ENCODE peak calls at places on chromosomes 6 and 20, in eight cellular contexts. Q is nephron progenitor cell; W is stimulated activated CD4-positive, alpha-beta T cell treated with anti-CD3 and anti-CD28 coated beads, Interleukin-2, amount 100 ng/mL, for 48 hours; X is NCI-H1417 treated with DMSO at 0.1 percent for 48 hours; K is hippocampal formation; G is NCI-H1930; S is occipital lobe; J is GM13977. L is an unnamed sample.

GRCh38 chr6:167769408-167770190 is 57.1 kb upstream of the AFDN start:
- DNase-seq in W (no peak), S (no peak), K (no peak), Q (no peak), J (no peak), X (no peak), G (no peak), L (no peak)

GRCh38 chr6:147837540-147837939 is 329.1 kb downstream of the SAMD5 start:
- DNase-seq in S (no peak), Q (no peak), J (no peak), W (no peak), K (no peak), X (no peak), G (no peak), L (no peak)

GRCh38 chr6:125688138-125688537 is 61.3 kb upstream of the HEY2 start:
- DNase-seq in S (no peak), J (no peak), X (no peak), G (no peak), Q (no peak), W (no peak), K (no peak), L (no peak)

GRCh38 chr20:39993737-39994136 is 695.3 kb downstream of the MAFB start:
- DNase-seq in Q (no peak), X (no peak), W (no peak), J (no peak), S (no peak), K (no peak), G (no peak), L (no peak)

GRCh38 chr20:47529840-47530239 is 28.2 kb downstream of the NCOA3 start:
- DNase-seq in X (no peak), K (no peak), S (no peak), W (no peak), G (no peak), Q (no peak), J (no peak), L (no peak)

GRCh38 chr20:32563311-32564272 is 21.5 kb downstream of the NOL4L start:
- DNase-seq in Q (no peak), S (no peak), K (no peak), W (no peak), G (peak), X (peak), J (no peak), L (no peak)

GRCh38 chr6:7073082-7073783 is 34.5 kb upstream of the RREB1 start:
- DNase-seq in J (no peak), W (no peak), Q (no peak), S (no peak), G (no peak), X (no peak), K (no peak), L (no peak)

GRCh38 chr20:10547276-10548114 is 112.4 kb downstream of the SLX4IP start:
- DNase-seq in W (no peak), K (no peak), G (no peak), X (no peak), Q (no peak), S (no peak), J (no peak), L (no peak)

GRCh38 chr6:65289491-65289890 is 417.5 kb downstream of the EYS start:
- DNase-seq in Q (no peak), G (no peak), J (no peak), K (no peak), W (no peak), X (no peak), S (no peak), L (no peak)

GRCh38 chr6:140082867-140083297 is 708.4 kb upstream of the CITED2 start:
- DNase-seq in G (no peak), W (no peak), J (no peak), K (no peak), Q (no peak), S (no peak), X (no peak), L (no peak)

GRCh38 chr20:14526891-14527290 is 189.5 kb upstream of the FLRT3 start:
- DNase-seq in X (no peak), Q (no peak), J (no peak), S (no peak), W (no peak), G (no peak), K (no peak), L (no peak)

GRCh38 chr6:152098683-152099082 is 291.2 kb downstream of the ESR1 start:
- DNase-seq in W (no peak), J (no peak), X (no peak), Q (no peak), K (no peak), S (no peak), G (no peak), L (no peak)

GRCh38 chr6:151490996-151491395 is 2.8 kb upstream of the CCDC170 start:
- DNase-seq in S (no peak), Q (no peak), X (no peak), K (no peak), W (no peak), J (no peak), G (no peak), L (no peak)

GRCh38 chr6:16168121-16168520 is 39.2 kb downstream of the MYLIP start:
- DNase-seq in G (no peak), X (no peak), W (no peak), K (no peak), Q (no peak), J (no peak), S (no peak), L (no peak)

GRCh38 chr20:48924711-48925109 is 3.2 kb downstream of the ARFGEF2 start:
- DNase-seq in Q (no peak), G (no peak), J (no peak), X (no peak), K (no peak), W (no peak), S (no peak), L (no peak)

GRCh38 chr20:46040902-46041535 is 12.0 kb downstream of the SLC12A5 start:
- DNase-seq in S (no peak), X (no peak), W (peak), K (no peak), J (peak), G (no peak), Q (peak), L (no peak)

GRCh38 chr6:123022980-123023379 is 26.9 kb downstream of the CLVS2 start:
- DNase-seq in X (no peak), W (no peak), Q (peak), K (no peak), J (no peak), G (no peak), S (no peak), L (no peak)

GRCh38 chr6:88006559-88006958 is 41.1 kb upstream of the SPACA1 start:
- DNase-seq in Q (peak), J (no peak), S (no peak), K (no peak), X (no peak), W (no peak), G (no peak), L (no peak)

GRCh38 chr6:47278545-47278944 is 31.2 kb downstream of the TNFRSF21 start:
- DNase-seq in Q (no peak), X (no peak), W (no peak), S (no peak), G (no peak), K (no peak), J (no peak), L (no peak)